ENCODE peak calls at places on chromosomes 11 and 22, in eight cellular contexts. One of them, this sample, is unnamed.

GRCh38 chr22:39638958-39639357 is 68.4 kb downstream of the CACNA1I start:
- DNase-seq in BJ: no peak
- DNase-seq in cardiac muscle cell: no peak
- DNase-seq in mammary epithelial cell: no peak
- DNase-seq in neural progenitor cell: no peak
- DNase-seq in NB4: no peak
- DNase-seq in CD8-positive, alpha-beta T cell: no peak
- DNase-seq in colonic mucosa: no peak
- DNase-seq in this sample: no peak

GRCh38 chr11:85182437-85183109 is 444.6 kb downstream of the DLG2 start:
- DNase-seq in BJ: no peak
- DNase-seq in CD8-positive, alpha-beta T cell: no peak
- DNase-seq in cardiac muscle cell: peak
- DNase-seq in NB4: peak
- DNase-seq in colonic mucosa: no peak
- DNase-seq in neural progenitor cell: peak
- DNase-seq in mammary epithelial cell: peak
- DNase-seq in this sample: peak

GRCh38 chr22:48613566-48614200 is 1214.0 kb downstream of the BRD1 start:
- DNase-seq in BJ: no peak
- DNase-seq in cardiac muscle cell: no peak
- DNase-seq in neural progenitor cell: no peak
- DNase-seq in mammary epithelial cell: no peak
- DNase-seq in NB4: no peak
- DNase-seq in CD8-positive, alpha-beta T cell: no peak
- DNase-seq in colonic mucosa: no peak
- DNase-seq in this sample: no peak

GRCh38 chr11:8934735-8935478 is 2.2 kb upstream of the C11orf16 start:
- DNase-seq in NB4: no peak
- DNase-seq in CD8-positive, alpha-beta T cell: no peak
- DNase-seq in mammary epithelial cell: peak
- DNase-seq in cardiac muscle cell: no peak
- DNase-seq in neural progenitor cell: no peak
- DNase-seq in BJ: peak
- DNase-seq in colonic mucosa: no peak
- DNase-seq in this sample: peak

GRCh38 chr22:24376002-24376401 is 51.4 kb upstream of the ADORA2A start:
- DNase-seq in CD8-positive, alpha-beta T cell: no peak
- DNase-seq in neural progenitor cell: no peak
- DNase-seq in cardiac muscle cell: no peak
- DNase-seq in BJ: no peak
- DNase-seq in NB4: no peak
- DNase-seq in mammary epithelial cell: no peak
- DNase-seq in colonic mucosa: no peak
- DNase-seq in this sample: no peak

GRCh38 chr11:129701706-129702105 is 113.9 kb upstream of the TMEM45B start:
- DNase-seq in mammary epithelial cell: no peak
- DNase-seq in CD8-positive, alpha-beta T cell: no peak
- DNase-seq in NB4: no peak
- DNase-seq in neural progenitor cell: no peak
- DNase-seq in colonic mucosa: no peak
- DNase-seq in BJ: no peak
- DNase-seq in cardiac muscle cell: no peak
- DNase-seq in this sample: no peak

GRCh38 chr11:122741613-122742012 is 86.1 kb downstream of the UBASH3B start:
- DNase-seq in NB4: peak
- DNase-seq in colonic mucosa: no peak
- DNase-seq in cardiac muscle cell: no peak
- DNase-seq in BJ: no peak
- DNase-seq in mammary epithelial cell: no peak
- DNase-seq in neural progenitor cell: no peak
- DNase-seq in CD8-positive, alpha-beta T cell: no peak
- DNase-seq in this sample: peak

GRCh38 chr22:42856179-42856864 is 751 bp downstream of the ARFGAP3 start:
- DNase-seq in CD8-positive, alpha-beta T cell: peak
- DNase-seq in BJ: no peak
- DNase-seq in NB4: peak
- DNase-seq in colonic mucosa: peak
- DNase-seq in cardiac muscle cell: peak
- DNase-seq in mammary epithelial cell: no peak
- DNase-seq in neural progenitor cell: peak
- DNase-seq in this sample: no peak

GRCh38 chr11:132337819-132338416 is 967.5 kb downstream of the NTM start:
- DNase-seq in CD8-positive, alpha-beta T cell: no peak
- DNase-seq in colonic mucosa: no peak
- DNase-seq in neural progenitor cell: no peak
- DNase-seq in mammary epithelial cell: no peak
- DNase-seq in BJ: no peak
- DNase-seq in cardiac muscle cell: no peak
- DNase-seq in NB4: no peak
- DNase-seq in this sample: no peak

GRCh38 chr11:33515347-33515746 is 185.3 kb downstream of the C11orf91 start:
- DNase-seq in cardiac muscle cell: no peak
- DNase-seq in neural progenitor cell: no peak
- DNase-seq in mammary epithelial cell: peak
- DNase-seq in colonic mucosa: no peak
- DNase-seq in BJ: no peak
- DNase-seq in CD8-positive, alpha-beta T cell: no peak
- DNase-seq in NB4: no peak
- DNase-seq in this sample: peak

GRCh38 chr11:1047576-1048156 is 11.1 kb upstream of the MUC6 start:
- DNase-seq in mammary epithelial cell: no peak
- DNase-seq in cardiac muscle cell: no peak
- DNase-seq in CD8-positive, alpha-beta T cell: no peak
- DNase-seq in neural progenitor cell: no peak
- DNase-seq in BJ: no peak
- DNase-seq in colonic mucosa: no peak
- DNase-seq in NB4: no peak
- DNase-seq in this sample: no peak

GRCh38 chr22:45511847-45512261 is 9.2 kb downstream of the FBLN1 start:
- DNase-seq in neural progenitor cell: no peak
- DNase-seq in mammary epithelial cell: no peak
- DNase-seq in cardiac muscle cell: peak
- DNase-seq in CD8-positive, alpha-beta T cell: no peak
- DNase-seq in NB4: no peak
- DNase-seq in colonic mucosa: peak
- DNase-seq in BJ: peak
- DNase-seq in this sample: peak

GRCh38 chr11:1640076-1640946 is 10.7 kb downstream of the KRTAP5-5 start:
- DNase-seq in neural progenitor cell: peak
- DNase-seq in CD8-positive, alpha-beta T cell: no peak
- DNase-seq in NB4: peak
- DNase-seq in mammary epithelial cell: peak
- DNase-seq in cardiac muscle cell: peak
- DNase-seq in BJ: no peak
- DNase-seq in colonic mucosa: peak
- DNase-seq in this sample: no peak

GRCh38 chr11:124769804-124770774 is 8.0 kb upstream of the ESAM start:
- DNase-seq in neural progenitor cell: no peak
- DNase-seq in mammary epithelial cell: no peak
- DNase-seq in CD8-positive, alpha-beta T cell: no peak
- DNase-seq in colonic mucosa: no peak
- DNase-seq in cardiac muscle cell: no peak
- DNase-seq in NB4: no peak
- DNase-seq in BJ: no peak
- DNase-seq in this sample: no peak

GRCh38 chr11:77375114-77375513 is 73.6 kb upstream of the GDPD4 start:
- DNase-seq in NB4: no peak
- DNase-seq in mammary epithelial cell: no peak
- DNase-seq in BJ: no peak
- DNase-seq in colonic mucosa: no peak
- DNase-seq in neural progenitor cell: no peak
- DNase-seq in cardiac muscle cell: no peak
- DNase-seq in CD8-positive, alpha-beta T cell: no peak
- DNase-seq in this sample: peak

GRCh38 chr11:7515544-7515943 is 1.7 kb downstream of the PPFIBP2 start:
- DNase-seq in mammary epithelial cell: no peak
- DNase-seq in cardiac muscle cell: no peak
- DNase-seq in neural progenitor cell: no peak
- DNase-seq in NB4: no peak
- DNase-seq in colonic mucosa: no peak
- DNase-seq in CD8-positive, alpha-beta T cell: no peak
- DNase-seq in BJ: no peak
- DNase-seq in this sample: no peak

GRCh38 chr11:119712459-119713360 is 16.3 kb downstream of the NECTIN1 start:
- DNase-seq in CD8-positive, alpha-beta T cell: no peak
- DNase-seq in neural progenitor cell: peak
- DNase-seq in cardiac muscle cell: peak
- DNase-seq in mammary epithelial cell: no peak
- DNase-seq in NB4: peak
- DNase-seq in BJ: no peak
- DNase-seq in colonic mucosa: no peak
- DNase-seq in this sample: no peak

GRCh38 chr11:83836883-83837654 is 550.9 kb upstream of the CCDC90B start:
- DNase-seq in colonic mucosa: peak
- DNase-seq in NB4: peak
- DNase-seq in neural progenitor cell: peak
- DNase-seq in CD8-positive, alpha-beta T cell: no peak
- DNase-seq in BJ: no peak
- DNase-seq in mammary epithelial cell: peak
- DNase-seq in cardiac muscle cell: peak
- DNase-seq in this sample: peak

DNA sequence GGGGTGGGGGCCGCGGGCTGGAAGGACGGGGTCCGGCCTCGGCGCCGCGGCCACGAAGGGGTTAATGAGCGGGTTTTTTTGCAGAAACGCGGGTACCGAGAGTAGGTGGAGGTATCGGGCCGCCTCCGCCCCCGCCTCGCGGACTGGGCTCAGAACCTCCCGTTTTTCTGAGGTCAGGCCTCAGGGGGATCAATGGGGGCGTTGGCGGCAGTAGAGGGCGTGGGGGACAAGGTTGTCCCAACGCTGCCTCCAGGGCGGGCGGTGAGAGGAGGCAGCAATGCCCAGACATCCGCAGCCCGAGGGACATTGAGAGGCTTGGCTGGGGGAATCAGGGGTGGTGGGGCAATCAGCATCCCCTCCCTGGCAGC is 34.8 kb upstream of the PRODH start:
- DNase-seq in neural progenitor cell: peak
- DNase-seq in CD8-positive, alpha-beta T cell: no peak
- DNase-seq in mammary epithelial cell: no peak
- DNase-seq in NB4: peak
- DNase-seq in cardiac muscle cell: no peak
- DNase-seq in BJ: no peak
- DNase-seq in colonic mucosa: no peak
- DNase-seq in this sample: no peak
- H3K4me3 ChIP-seq in neural progenitor cell: peak
- H3K4me3 ChIP-seq in CD8-positive, alpha-beta T cell: no peak
- H3K4me3 ChIP-seq in mammary epithelial cell: peak
- H3K4me3 ChIP-seq in NB4: no peak
- H3K4me3 ChIP-seq in cardiac muscle cell: peak
- H3K4me3 ChIP-seq in BJ: no peak
- H3K4me3 ChIP-seq in colonic mucosa: peak
- H3K4me3 ChIP-seq in this sample: no peak

DNA sequence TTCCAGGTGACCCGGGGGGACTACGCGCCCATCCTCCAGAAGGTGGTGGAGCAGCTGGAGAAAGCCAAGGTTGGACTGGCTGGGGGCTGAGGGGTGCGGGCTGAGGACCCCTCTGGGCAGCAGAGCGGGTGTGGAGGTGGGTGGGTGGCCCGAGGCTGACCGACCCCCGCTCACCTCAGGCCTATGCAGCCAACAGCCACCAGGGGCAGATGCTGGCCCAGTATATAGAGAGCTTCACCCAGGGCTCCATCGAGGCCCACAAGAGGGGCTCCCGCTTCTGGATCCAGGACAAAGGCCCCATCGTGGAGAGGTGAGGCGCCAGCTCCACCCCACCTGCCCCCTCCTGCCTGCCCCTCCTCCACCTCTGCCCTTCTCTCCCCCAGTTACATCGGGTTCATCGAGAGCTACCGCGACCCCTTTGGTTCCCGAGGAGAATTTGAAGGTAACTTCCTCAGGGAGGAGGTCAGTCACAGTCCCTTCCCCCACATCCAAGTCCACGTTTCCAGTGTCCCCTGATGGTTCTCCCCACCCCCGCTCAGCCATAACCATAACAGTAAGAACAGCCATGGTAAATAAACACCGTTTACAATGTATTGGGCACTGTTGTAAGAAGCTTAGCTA is 11.2 kb downstream of the DPP3 start:
- DNase-seq in BJ: no peak
- DNase-seq in NB4: no peak
- DNase-seq in colonic mucosa: no peak
- DNase-seq in cardiac muscle cell: peak
- DNase-seq in mammary epithelial cell: no peak
- DNase-seq in neural progenitor cell: peak
- DNase-seq in CD8-positive, alpha-beta T cell: no peak
- DNase-seq in this sample: no peak
- TF ChIP-seq CTCF in BJ: peak
- TF ChIP-seq CTCF in NB4: peak
- TF ChIP-seq CTCF in colonic mucosa: no peak
- TF ChIP-seq CTCF in cardiac muscle cell: peak
- TF ChIP-seq CTCF in mammary epithelial cell: peak
- TF ChIP-seq CTCF in neural progenitor cell: peak
- TF ChIP-seq CTCF in CD8-positive, alpha-beta T cell: no peak
- TF ChIP-seq CTCF in this sample: peak

GRCh38 chr11:46967962-46968361 is 31.4 kb downstream of the CSTPP1 start:
- DNase-seq in cardiac muscle cell: no peak
- DNase-seq in neural progenitor cell: no peak
- DNase-seq in NB4: no peak
- DNase-seq in colonic mucosa: no peak
- DNase-seq in BJ: no peak
- DNase-seq in CD8-positive, alpha-beta T cell: no peak
- DNase-seq in mammary epithelial cell: no peak
- DNase-seq in this sample: no peak
- H3K4me3 ChIP-seq in cardiac muscle cell: no peak
- H3K4me3 ChIP-seq in neural progenitor cell: no peak
- H3K4me3 ChIP-seq in NB4: no peak
- H3K4me3 ChIP-seq in colonic mucosa: no peak
- H3K4me3 ChIP-seq in BJ: no peak
- H3K4me3 ChIP-seq in CD8-positive, alpha-beta T cell: no peak
- H3K4me3 ChIP-seq in mammary epithelial cell: no peak
- H3K4me3 ChIP-seq in this sample: no peak

GRCh38 chr11:128399186-128399585 is 188.2 kb downstream of the ETS1 start:
- DNase-seq in neural progenitor cell: no peak
- DNase-seq in colonic mucosa: no peak
- DNase-seq in NB4: peak
- DNase-seq in BJ: peak
- DNase-seq in mammary epithelial cell: peak
- DNase-seq in CD8-positive, alpha-beta T cell: no peak
- DNase-seq in cardiac muscle cell: no peak
- DNase-seq in this sample: peak

GRCh38 chr11:128397362-128397761 is 190.0 kb downstream of the ETS1 start:
- DNase-seq in CD8-positive, alpha-beta T cell: no peak
- DNase-seq in cardiac muscle cell: no peak
- DNase-seq in NB4: no peak
- DNase-seq in BJ: no peak
- DNase-seq in mammary epithelial cell: no peak
- DNase-seq in neural progenitor cell: no peak
- DNase-seq in colonic mucosa: no peak
- DNase-seq in this sample: no peak

GRCh38 chr11:128399722-128400121 is 187.6 kb downstream of the ETS1 start:
- DNase-seq in cardiac muscle cell: no peak
- DNase-seq in CD8-positive, alpha-beta T cell: no peak
- DNase-seq in neural progenitor cell: no peak
- DNase-seq in colonic mucosa: no peak
- DNase-seq in BJ: no peak
- DNase-seq in mammary epithelial cell: no peak
- DNase-seq in NB4: no peak
- DNase-seq in this sample: no peak

GRCh38 chr11:128398517-128399152 is 188.7 kb downstream of the ETS1 start:
- DNase-seq in BJ: no peak
- DNase-seq in mammary epithelial cell: no peak
- DNase-seq in colonic mucosa: no peak
- DNase-seq in NB4: no peak
- DNase-seq in neural progenitor cell: no peak
- DNase-seq in CD8-positive, alpha-beta T cell: no peak
- DNase-seq in cardiac muscle cell: no peak
- DNase-seq in this sample: no peak

GRCh38 chr11:128400382-128401203 is 186.8 kb downstream of the ETS1 start:
- DNase-seq in BJ: peak
- DNase-seq in CD8-positive, alpha-beta T cell: no peak
- DNase-seq in NB4: no peak
- DNase-seq in mammary epithelial cell: no peak
- DNase-seq in cardiac muscle cell: no peak
- DNase-seq in colonic mucosa: no peak
- DNase-seq in neural progenitor cell: no peak
- DNase-seq in this sample: no peak
- TF ChIP-seq CTCF in BJ: no peak
- TF ChIP-seq CTCF in CD8-positive, alpha-beta T cell: no peak
- TF ChIP-seq CTCF in NB4: no peak
- TF ChIP-seq CTCF in mammary epithelial cell: no peak
- TF ChIP-seq CTCF in cardiac muscle cell: no peak
- TF ChIP-seq CTCF in colonic mucosa: no peak
- TF ChIP-seq CTCF in neural progenitor cell: no peak
- TF ChIP-seq CTCF in this sample: no peak

This sample was measured in astrocyte of the spinal cord.